ENCODE peak calls at places on chromosomes 11 and 22, in eight cellular contexts. One of them, this sample, is unnamed.

GRCh38 chr11:110182886-110183285 is 89.7 kb downstream of the ZC3H12C start:
- DNase-seq in stimulated activated CD8-positive, alpha-beta memory T cell treated with anti-CD3 and anti-CD28 coated beads, Interleukin-12 subunit alpha, Interleukin-12 subunit beta, amount 100 ng/mL, for 1 hour: no peak
- DNase-seq in kidney: no peak
- DNase-seq in Panc1: no peak
- DNase-seq in fibroblast of the aortic adventitia: no peak
- DNase-seq in AG09319: no peak
- DNase-seq in CD4-positive, CD25-positive, alpha-beta regulatory T cell: no peak
- DNase-seq in heart left ventricle: no peak
- DNase-seq in this sample: no peak

GRCh38 chr11:17735823-17736772 is 1.5 kb downstream of the KCNC1 start:
- DNase-seq in stimulated activated CD8-positive, alpha-beta memory T cell treated with anti-CD3 and anti-CD28 coated beads, Interleukin-12 subunit alpha, Interleukin-12 subunit beta, amount 100 ng/mL, for 1 hour: no peak
- DNase-seq in fibroblast of the aortic adventitia: no peak
- DNase-seq in heart left ventricle: no peak
- DNase-seq in AG09319: no peak
- DNase-seq in kidney: peak; percentile 72
- DNase-seq in Panc1: no peak
- DNase-seq in CD4-positive, CD25-positive, alpha-beta regulatory T cell: no peak
- DNase-seq in this sample: no peak

GRCh38 chr11:130775306-130776043 is 140.8 kb downstream of the SNX19 start:
- DNase-seq in heart left ventricle: no peak
- DNase-seq in Panc1: no peak
- DNase-seq in kidney: no peak
- DNase-seq in stimulated activated CD8-positive, alpha-beta memory T cell treated with anti-CD3 and anti-CD28 coated beads, Interleukin-12 subunit alpha, Interleukin-12 subunit beta, amount 100 ng/mL, for 1 hour: no peak
- DNase-seq in CD4-positive, CD25-positive, alpha-beta regulatory T cell: no peak
- DNase-seq in AG09319: no peak
- DNase-seq in fibroblast of the aortic adventitia: peak; percentile 88
- DNase-seq in this sample: no peak

GRCh38 chr11:64890084-64890944 is 11.9 kb upstream of the EHD1 start:
- DNase-seq in fibroblast of the aortic adventitia: no peak
- DNase-seq in kidney: no peak
- DNase-seq in AG09319: no peak
- DNase-seq in CD4-positive, CD25-positive, alpha-beta regulatory T cell: no peak
- DNase-seq in heart left ventricle: peak; percentile 51
- DNase-seq in stimulated activated CD8-positive, alpha-beta memory T cell treated with anti-CD3 and anti-CD28 coated beads, Interleukin-12 subunit alpha, Interleukin-12 subunit beta, amount 100 ng/mL, for 1 hour: no peak
- DNase-seq in Panc1: no peak
- DNase-seq in this sample: no peak

GRCh38 chr22:46061431-46062231 is 84.7 kb upstream of the WNT7B start:
- DNase-seq in heart left ventricle: no peak
- DNase-seq in Panc1: no peak
- DNase-seq in fibroblast of the aortic adventitia: no peak
- DNase-seq in AG09319: no peak
- DNase-seq in CD4-positive, CD25-positive, alpha-beta regulatory T cell: no peak
- DNase-seq in kidney: peak; percentile 76
- DNase-seq in stimulated activated CD8-positive, alpha-beta memory T cell treated with anti-CD3 and anti-CD28 coated beads, Interleukin-12 subunit alpha, Interleukin-12 subunit beta, amount 100 ng/mL, for 1 hour: no peak
- DNase-seq in this sample: no peak

GRCh38 chr11:128260398-128260797 is 327.0 kb downstream of the ETS1 start:
- DNase-seq in AG09319: peak; percentile 62
- DNase-seq in stimulated activated CD8-positive, alpha-beta memory T cell treated with anti-CD3 and anti-CD28 coated beads, Interleukin-12 subunit alpha, Interleukin-12 subunit beta, amount 100 ng/mL, for 1 hour: no peak
- DNase-seq in CD4-positive, CD25-positive, alpha-beta regulatory T cell: no peak
- DNase-seq in fibroblast of the aortic adventitia: no peak
- DNase-seq in kidney: no peak
- DNase-seq in Panc1: no peak
- DNase-seq in heart left ventricle: no peak
- DNase-seq in this sample: no peak

GRCh38 chr11:102886999-102887398 is 12.2 kb upstream of the MMP12 start:
- DNase-seq in Panc1: no peak
- DNase-seq in AG09319: no peak
- DNase-seq in stimulated activated CD8-positive, alpha-beta memory T cell treated with anti-CD3 and anti-CD28 coated beads, Interleukin-12 subunit alpha, Interleukin-12 subunit beta, amount 100 ng/mL, for 1 hour: no peak
- DNase-seq in CD4-positive, CD25-positive, alpha-beta regulatory T cell: no peak
- DNase-seq in kidney: no peak
- DNase-seq in fibroblast of the aortic adventitia: peak; percentile 56
- DNase-seq in heart left ventricle: no peak
- DNase-seq in this sample: no peak

GRCh38 chr22:46537946-46538815 is 761 bp upstream of the CELSR1 start:
- DNase-seq in heart left ventricle: no peak
- DNase-seq in kidney: peak; percentile 86
- DNase-seq in CD4-positive, CD25-positive, alpha-beta regulatory T cell: no peak
- DNase-seq in fibroblast of the aortic adventitia: peak; percentile 52
- DNase-seq in AG09319: no peak
- DNase-seq in Panc1: no peak
- DNase-seq in stimulated activated CD8-positive, alpha-beta memory T cell treated with anti-CD3 and anti-CD28 coated beads, Interleukin-12 subunit alpha, Interleukin-12 subunit beta, amount 100 ng/mL, for 1 hour: no peak
- DNase-seq in this sample: no peak

GRCh38 chr22:36163497-36163896 is 2.9 kb upstream of the APOL3 start:
- DNase-seq in heart left ventricle: no peak
- DNase-seq in stimulated activated CD8-positive, alpha-beta memory T cell treated with anti-CD3 and anti-CD28 coated beads, Interleukin-12 subunit alpha, Interleukin-12 subunit beta, amount 100 ng/mL, for 1 hour: no peak
- DNase-seq in kidney: no peak
- DNase-seq in AG09319: no peak
- DNase-seq in Panc1: no peak
- DNase-seq in fibroblast of the aortic adventitia: no peak
- DNase-seq in CD4-positive, CD25-positive, alpha-beta regulatory T cell: no peak
- DNase-seq in this sample: no peak

GRCh38 chr22:38879102-38879729 is 7.2 kb upstream of the CBX6 start:
- DNase-seq in kidney: no peak
- DNase-seq in fibroblast of the aortic adventitia: no peak
- DNase-seq in AG09319: no peak
- DNase-seq in stimulated activated CD8-positive, alpha-beta memory T cell treated with anti-CD3 and anti-CD28 coated beads, Interleukin-12 subunit alpha, Interleukin-12 subunit beta, amount 100 ng/mL, for 1 hour: no peak
- DNase-seq in Panc1: no peak
- DNase-seq in heart left ventricle: no peak
- DNase-seq in CD4-positive, CD25-positive, alpha-beta regulatory T cell: no peak
- DNase-seq in this sample: no peak

GRCh38 chr11:9688716-9689511 is 25.0 kb downstream of the SWAP70 start:
- DNase-seq in fibroblast of the aortic adventitia: peak; percentile 98
- DNase-seq in AG09319: peak; percentile 35
- DNase-seq in heart left ventricle: no peak
- DNase-seq in Panc1: peak; percentile 78
- DNase-seq in kidney: no peak
- DNase-seq in stimulated activated CD8-positive, alpha-beta memory T cell treated with anti-CD3 and anti-CD28 coated beads, Interleukin-12 subunit alpha, Interleukin-12 subunit beta, amount 100 ng/mL, for 1 hour: no peak
- DNase-seq in CD4-positive, CD25-positive, alpha-beta regulatory T cell: peak; percentile 57
- DNase-seq in this sample: no peak

GRCh38 chr22:20107471-20107901 is 8.4 kb upstream of the RANBP1 start:
- DNase-seq in Panc1: no peak
- DNase-seq in heart left ventricle: peak; percentile 44
- DNase-seq in fibroblast of the aortic adventitia: no peak
- DNase-seq in CD4-positive, CD25-positive, alpha-beta regulatory T cell: no peak
- DNase-seq in kidney: peak; percentile 52
- DNase-seq in stimulated activated CD8-positive, alpha-beta memory T cell treated with anti-CD3 and anti-CD28 coated beads, Interleukin-12 subunit alpha, Interleukin-12 subunit beta, amount 100 ng/mL, for 1 hour: no peak
- DNase-seq in AG09319: no peak
- DNase-seq in this sample: no peak

GRCh38 chr22:47918276-47918928 is 1156.0 kb downstream of the TBC1D22A start:
- DNase-seq in heart left ventricle: no peak
- DNase-seq in AG09319: no peak
- DNase-seq in stimulated activated CD8-positive, alpha-beta memory T cell treated with anti-CD3 and anti-CD28 coated beads, Interleukin-12 subunit alpha, Interleukin-12 subunit beta, amount 100 ng/mL, for 1 hour: peak; percentile 1
- DNase-seq in Panc1: no peak
- DNase-seq in fibroblast of the aortic adventitia: no peak
- DNase-seq in kidney: no peak
- DNase-seq in CD4-positive, CD25-positive, alpha-beta regulatory T cell: peak; percentile 44
- DNase-seq in this sample: peak; percentile 14

GRCh38 chr22:49404020-49404419 is 423.7 kb downstream of the BRD1 start:
- DNase-seq in kidney: no peak
- DNase-seq in fibroblast of the aortic adventitia: no peak
- DNase-seq in stimulated activated CD8-positive, alpha-beta memory T cell treated with anti-CD3 and anti-CD28 coated beads, Interleukin-12 subunit alpha, Interleukin-12 subunit beta, amount 100 ng/mL, for 1 hour: no peak
- DNase-seq in CD4-positive, CD25-positive, alpha-beta regulatory T cell: no peak
- DNase-seq in heart left ventricle: no peak
- DNase-seq in Panc1: no peak
- DNase-seq in AG09319: no peak
- DNase-seq in this sample: no peak

GRCh38 chr22:36010913-36011312 is 17.7 kb downstream of the RBFOX2 start:
- DNase-seq in kidney: no peak
- DNase-seq in stimulated activated CD8-positive, alpha-beta memory T cell treated with anti-CD3 and anti-CD28 coated beads, Interleukin-12 subunit alpha, Interleukin-12 subunit beta, amount 100 ng/mL, for 1 hour: no peak
- DNase-seq in AG09319: peak; percentile 56
- DNase-seq in heart left ventricle: no peak
- DNase-seq in Panc1: no peak
- DNase-seq in CD4-positive, CD25-positive, alpha-beta regulatory T cell: no peak
- DNase-seq in fibroblast of the aortic adventitia: peak; percentile 81
- DNase-seq in this sample: no peak

GRCh38 chr11:94449437-94449836 is 44.2 kb downstream of the MRE11 start:
- DNase-seq in fibroblast of the aortic adventitia: peak; percentile 80
- DNase-seq in kidney: no peak
- DNase-seq in AG09319: peak; percentile 25
- DNase-seq in heart left ventricle: no peak
- DNase-seq in CD4-positive, CD25-positive, alpha-beta regulatory T cell: no peak
- DNase-seq in stimulated activated CD8-positive, alpha-beta memory T cell treated with anti-CD3 and anti-CD28 coated beads, Interleukin-12 subunit alpha, Interleukin-12 subunit beta, amount 100 ng/mL, for 1 hour: no peak
- DNase-seq in Panc1: peak; percentile 99
- DNase-seq in this sample: no peak

GRCh38 chr11:127733552-127733951 is 733.0 kb upstream of the KIRREL3 start:
- DNase-seq in kidney: no peak
- DNase-seq in AG09319: no peak
- DNase-seq in Panc1: no peak
- DNase-seq in stimulated activated CD8-positive, alpha-beta memory T cell treated with anti-CD3 and anti-CD28 coated beads, Interleukin-12 subunit alpha, Interleukin-12 subunit beta, amount 100 ng/mL, for 1 hour: no peak
- DNase-seq in CD4-positive, CD25-positive, alpha-beta regulatory T cell: no peak
- DNase-seq in heart left ventricle: no peak
- DNase-seq in fibroblast of the aortic adventitia: no peak
- DNase-seq in this sample: no peak

GRCh38 chr11:57913713-57914704 is 109.7 kb upstream of the OR9Q1 start:
- DNase-seq in heart left ventricle: no peak
- DNase-seq in kidney: no peak
- DNase-seq in fibroblast of the aortic adventitia: no peak
- DNase-seq in AG09319: no peak
- DNase-seq in CD4-positive, CD25-positive, alpha-beta regulatory T cell: no peak
- DNase-seq in stimulated activated CD8-positive, alpha-beta memory T cell treated with anti-CD3 and anti-CD28 coated beads, Interleukin-12 subunit alpha, Interleukin-12 subunit beta, amount 100 ng/mL, for 1 hour: no peak
- DNase-seq in Panc1: no peak
- DNase-seq in this sample: no peak

GRCh38 chr22:46783721-46784120 is 21.3 kb downstream of the TBC1D22A start:
- DNase-seq in fibroblast of the aortic adventitia: peak; percentile 26
- DNase-seq in CD4-positive, CD25-positive, alpha-beta regulatory T cell: no peak
- DNase-seq in heart left ventricle: no peak
- DNase-seq in stimulated activated CD8-positive, alpha-beta memory T cell treated with anti-CD3 and anti-CD28 coated beads, Interleukin-12 subunit alpha, Interleukin-12 subunit beta, amount 100 ng/mL, for 1 hour: no peak
- DNase-seq in AG09319: peak; percentile 25
- DNase-seq in kidney: no peak
- DNase-seq in Panc1: no peak
- DNase-seq in this sample: no peak

GRCh38 chr22:39175127-39176066 is 22.9 kb upstream of the CBX7 start:
- DNase-seq in fibroblast of the aortic adventitia: no peak
- DNase-seq in Panc1: no peak
- DNase-seq in CD4-positive, CD25-positive, alpha-beta regulatory T cell: no peak
- DNase-seq in kidney: peak; percentile 86
- DNase-seq in AG09319: no peak
- DNase-seq in heart left ventricle: no peak
- DNase-seq in stimulated activated CD8-positive, alpha-beta memory T cell treated with anti-CD3 and anti-CD28 coated beads, Interleukin-12 subunit alpha, Interleukin-12 subunit beta, amount 100 ng/mL, for 1 hour: no peak
- DNase-seq in this sample: no peak

GRCh38 chr11:128707671-128708070 is 13.8 kb downstream of the FLI1 start:
- DNase-seq in fibroblast of the aortic adventitia: peak; percentile 72
- DNase-seq in AG09319: no peak
- DNase-seq in CD4-positive, CD25-positive, alpha-beta regulatory T cell: no peak
- DNase-seq in heart left ventricle: no peak
- DNase-seq in stimulated activated CD8-positive, alpha-beta memory T cell treated with anti-CD3 and anti-CD28 coated beads, Interleukin-12 subunit alpha, Interleukin-12 subunit beta, amount 100 ng/mL, for 1 hour: no peak
- DNase-seq in Panc1: no peak
- DNase-seq in kidney: no peak
- DNase-seq in this sample: no peak

GRCh38 chr22:35915477-35916013 is 113.1 kb downstream of the RBFOX2 start:
- DNase-seq in CD4-positive, CD25-positive, alpha-beta regulatory T cell: no peak
- DNase-seq in Panc1: no peak
- DNase-seq in fibroblast of the aortic adventitia: peak; percentile 43
- DNase-seq in stimulated activated CD8-positive, alpha-beta memory T cell treated with anti-CD3 and anti-CD28 coated beads, Interleukin-12 subunit alpha, Interleukin-12 subunit beta, amount 100 ng/mL, for 1 hour: no peak
- DNase-seq in kidney: no peak
- DNase-seq in heart left ventricle: no peak
- DNase-seq in AG09319: no peak
- DNase-seq in this sample: no peak

GRCh38 chr11:72821920-72822799 is 7.9 kb downstream of the ATG16L2 start:
- DNase-seq in kidney: peak; percentile 97
- DNase-seq in heart left ventricle: peak; percentile 95
- DNase-seq in fibroblast of the aortic adventitia: peak; percentile 76
- DNase-seq in Panc1: peak; percentile 28
- DNase-seq in stimulated activated CD8-positive, alpha-beta memory T cell treated with anti-CD3 and anti-CD28 coated beads, Interleukin-12 subunit alpha, Interleukin-12 subunit beta, amount 100 ng/mL, for 1 hour: peak; percentile 55
- DNase-seq in AG09319: peak; percentile 57
- DNase-seq in CD4-positive, CD25-positive, alpha-beta regulatory T cell: peak; percentile 90
- DNase-seq in this sample: peak; percentile 88

GRCh38 chr22:48378673-48379072 is 1449.0 kb downstream of the BRD1 start:
- DNase-seq in kidney: no peak
- DNase-seq in CD4-positive, CD25-positive, alpha-beta regulatory T cell: no peak
- DNase-seq in AG09319: no peak
- DNase-seq in fibroblast of the aortic adventitia: no peak
- DNase-seq in Panc1: no peak
- DNase-seq in stimulated activated CD8-positive, alpha-beta memory T cell treated with anti-CD3 and anti-CD28 coated beads, Interleukin-12 subunit alpha, Interleukin-12 subunit beta, amount 100 ng/mL, for 1 hour: no peak
- DNase-seq in heart left ventricle: no peak
- DNase-seq in this sample: no peak